ENCODE peak calls at places on chromosomes 3 and 15, in eight cellular contexts. P, V, A, U, F, N, M and R are unnamed samples.
A peak's percentile ranks its signal among the peaks of the same experiment; 100 is the strongest.

GRCh38 chr3:7203969-7204847 is 343.3 kb downstream of the GRM7 start:
- DNase-seq in P (no peak), V (no peak), A (no peak), U (no peak), F (no peak), N (no peak), M (no peak), R (no peak)

GRCh38 chr15:43165801-43166325 is 19.3 kb upstream of the CCNDBP1 start:
- DNase-seq in P (no peak), V (no peak), A (no peak), U (no peak), F (no peak), N (no peak), M (no peak), R (no peak)

GRCh38 chr3:173396191-173397041 is 1.1 kb upstream of the NLGN1 start:
- DNase-seq in P (no peak), V (no peak), A (peak; percentile 77), U (no peak), F (peak; percentile 62), N (peak; percentile 50), M (peak; percentile 58), R (no peak)

GRCh38 chr3:66270726-66271125 is 49.9 kb downstream of the SLC25A26 start:
- DNase-seq in P (no peak), V (no peak), A (no peak), U (no peak), F (no peak), N (no peak), M (no peak), R (no peak)

GRCh38 chr3:159149633-159150032 is 347.8 kb downstream of the MFSD1 start:
- DNase-seq in P (no peak), V (no peak), A (peak; percentile 52), U (no peak), F (no peak), N (no peak), M (no peak), R (no peak)

GRCh38 chr3:138439646-138440045 is 5.2 kb downstream of the ESYT3 start:
- DNase-seq in P (no peak), V (no peak), A (peak; percentile 30), U (no peak), F (no peak), N (peak; percentile 16), M (no peak), R (no peak)

GRCh38 chr3:178203152-178203551 is 333.1 kb upstream of the KCNMB2 start:
- DNase-seq in P (no peak), V (no peak), A (no peak), U (peak; percentile 49), F (no peak), N (no peak), M (no peak), R (no peak)

GRCh38 chr3:193029800-193030199 is 112.1 kb upstream of the MB21D2 start:
- DNase-seq in P (no peak), V (no peak), A (no peak), U (no peak), F (peak; percentile 66), N (no peak), M (peak; percentile 19), R (no peak)

GRCh38 chr15:45892182-45892581 is 257.4 kb downstream of the SQOR start:
- DNase-seq in P (no peak), V (no peak), A (no peak), U (peak; percentile 14), F (no peak), N (no peak), M (no peak), R (no peak)

GRCh38 chr3:188187055-188187454 is 33.1 kb downstream of the LPP start:
- DNase-seq in P (no peak), V (no peak), A (no peak), U (no peak), F (no peak), N (no peak), M (no peak), R (no peak)

GRCh38 chr15:55740981-55741591 is 1.9 kb downstream of the PRTG start:
- DNase-seq in P (no peak), V (no peak), A (no peak), U (no peak), F (no peak), N (no peak), M (no peak), R (no peak)

GRCh38 chr15:46677491-46677890 is 1039.8 kb upstream of the SEMA6D start:
- DNase-seq in P (no peak), V (no peak), A (no peak), U (no peak), F (no peak), N (no peak), M (no peak), R (no peak)

GRCh38 chr3:100164730-100165129 is 50.4 kb upstream of the FILIP1L start:
- DNase-seq in P (no peak), V (no peak), A (no peak), U (no peak), F (no peak), N (no peak), M (no peak), R (no peak)